ENCODE peak calls at places on chromosomes 2 and 18, in four cellular contexts. N is uterus, X is GM23248, T is neuronal stem cell. S is an unnamed sample.

GRCh38 chr2:205689837-205690236 is 7.5 kb downstream of the NRP2 start:
- DNase-seq in N (no peak), T (no peak), X (no peak), S (no peak)

GRCh38 chr2:241850544-241851324 is 8.0 kb downstream of the PDCD1 start:
- DNase-seq in X (no peak), T (no peak), N (peak; percentile 7), S (peak; percentile 65)

GRCh38 chr2:207531024-207531411 is 1.3 kb downstream of the CREB1 start:
- DNase-seq in X (peak; percentile 44), N (no peak), T (no peak), S (no peak)

GRCh38 chr2:190507135-190507534 is 27.4 kb downstream of the NEMP2 start:
- DNase-seq in N (no peak), X (no peak), T (no peak), S (no peak)

GRCh38 chr2:160940699-160941098 is 219.5 kb upstream of the TANK start:
- DNase-seq in T (no peak), X (peak; percentile 36), N (no peak), S (no peak)

GRCh38 chr2:208573559-208573958 is 167.0 kb downstream of the PTH2R start:
- DNase-seq in X (no peak), N (no peak), T (no peak), S (no peak)

GRCh38 chr2:171541202-171541884 is 19.1 kb downstream of the CYBRD1 start:
- DNase-seq in X (peak; percentile 25), N (no peak), T (no peak), S (no peak)

GRCh38 chr2:47193607-47194006 is 38.5 kb upstream of the STPG4 start:
- DNase-seq in N (no peak), X (no peak), T (no peak), S (no peak)

GRCh38 chr18:7155092-7155491 is 37.5 kb upstream of the LAMA1 start:
- DNase-seq in T (no peak), X (no peak), N (no peak), S (no peak)

GRCh38 chr2:202098336-202098735 is 25.3 kb downstream of the KIAA2012 start:
- DNase-seq in N (no peak), X (no peak), T (no peak), S (no peak)

GRCh38 chr2:3656762-3657691 is 973 bp upstream of the ALLC start:
- DNase-seq in N (no peak), X (no peak), T (no peak), S (no peak)

GRCh38 chr2:184890311-184890710 is 292.0 kb downstream of the ZNF804A start:
- DNase-seq in X (no peak), N (no peak), T (no peak), S (no peak)

GRCh38 chr18:8229786-8230185 is 379.5 kb upstream of the RAB12 start:
- DNase-seq in T (no peak), X (no peak), N (no peak), S (no peak)

GRCh38 chr18:21484851-21485636 is 115.5 kb downstream of the ESCO1 start:
- DNase-seq in T (no peak), N (no peak), X (peak; percentile 41), S (no peak)

DNA sequence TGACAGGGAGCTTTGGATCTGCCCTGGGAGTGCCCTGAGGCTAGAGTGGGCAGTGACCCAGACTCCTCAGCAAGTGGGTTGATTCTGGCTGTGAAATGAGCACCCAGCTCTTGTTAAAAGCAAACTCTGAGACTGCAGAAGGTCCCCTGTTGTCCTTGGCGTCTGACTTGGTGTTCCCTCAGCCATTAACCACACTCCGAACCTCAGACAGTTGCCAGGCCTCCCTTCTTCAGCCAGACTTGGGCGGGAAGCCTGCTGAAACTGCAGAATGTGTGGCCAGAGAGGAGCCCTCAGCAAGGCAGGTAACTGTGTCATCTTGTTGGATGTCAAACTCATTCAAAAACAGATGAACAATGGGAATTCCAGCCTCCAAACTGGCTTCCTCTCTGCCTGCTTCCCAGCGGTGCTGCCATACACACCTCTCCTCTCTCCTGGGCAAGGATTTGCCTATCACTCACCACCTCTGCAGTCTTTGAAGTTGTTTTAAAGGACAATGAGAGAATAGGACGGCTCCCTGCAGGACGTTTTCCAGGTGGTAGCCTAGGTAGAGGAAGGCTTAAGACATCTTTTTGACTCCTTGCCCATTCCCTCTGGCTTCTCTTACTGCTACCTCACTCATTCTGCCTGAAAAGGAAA is 38.9 kb upstream of the B3GNT2 start:
- DNase-seq in T (no peak), X (no peak), N (no peak), S (no peak)
- H3K27ac ChIP-seq in T (no peak overlapping the region), X (no peak overlapping the region), N (no peak overlapping the region), S (no peak overlapping the region)

GRCh38 chr2:20333738-20334137 is 16.9 kb downstream of the PUM2 start:
- DNase-seq in N (no peak), X (no peak), T (no peak), S (no peak)
- H3K9me3 ChIP-seq in N (peaks cover 5% of the 10 kb centered on the region), X (no peaks in the 10 kb centered on the region), T (peaks cover 33% of the 10 kb centered on the region), S (no peaks in the 10 kb centered on the region)

GRCh38 chr2:71336384-71336783 is 4.8 kb downstream of the ZNF638 start:
- DNase-seq in N (no peak), T (no peak), X (no peak), S (no peak)
- H3K4me1 ChIP-seq in N (peaks cover 2% of the 10 kb centered on the region), T (peaks cover 6% of the 10 kb centered on the region), X (peaks cover 26% of the 10 kb centered on the region), S (no peaks in the 10 kb centered on the region)

GRCh38 chr18:55252946-55253345 is 293.7 kb upstream of the CCDC68 start:
- DNase-seq in X (no peak), T (no peak), N (no peak), S (no peak)

GRCh38 chr18:55253814-55254213 is 294.6 kb upstream of the CCDC68 start:
- DNase-seq in T (no peak), N (no peak), X (no peak), S (no peak)

GRCh38 chr18:55250729-55251128 is 291.5 kb upstream of the CCDC68 start:
- DNase-seq in N (no peak), T (no peak), X (peak; percentile 85), S (no peak)

GRCh38 chr18:55251186-55251995 is 292.1 kb upstream of the CCDC68 start:
- DNase-seq in T (no peak), X (peak; percentile 77), N (no peak), S (no peak)

DNA sequence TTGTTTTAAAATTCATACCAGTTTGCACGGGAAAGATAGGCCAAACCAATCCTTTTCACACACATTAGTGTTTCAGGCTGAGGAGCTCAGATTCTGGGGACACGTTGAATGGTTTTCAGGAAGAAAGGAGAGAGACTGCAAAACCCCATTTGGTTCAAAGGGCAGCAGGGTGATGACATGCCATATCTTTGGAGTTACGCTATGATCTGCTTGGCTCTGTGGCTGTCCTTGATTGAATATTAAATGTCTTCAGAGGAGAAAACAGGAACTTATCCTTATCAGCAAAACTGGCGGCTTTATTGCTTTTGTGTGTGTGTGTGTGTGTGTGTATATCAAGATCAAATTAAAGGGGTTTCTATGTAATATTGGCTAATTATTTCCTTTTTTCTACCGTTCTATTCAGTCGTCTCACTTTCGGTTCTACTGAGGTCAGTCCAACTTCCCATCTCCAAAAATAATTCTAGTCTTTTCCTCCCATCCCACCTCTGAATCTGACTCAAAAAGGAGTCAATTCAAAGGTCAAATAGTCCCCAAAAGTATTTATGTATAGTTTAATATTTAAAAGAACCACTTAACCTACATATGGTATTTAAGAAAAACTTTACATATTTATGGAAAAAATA is 292.9 kb upstream of the CCDC68 start:
- DNase-seq in X (peak; percentile 37), T (no peak), N (no peak), S (no peak)
- H3K27ac ChIP-seq in X (peak overlapping the region; percentile 67), T (no peak overlapping the region), N (peak overlapping the region; percentile 89), S (peak overlapping the region; percentile 6)

GRCh38 chr18:14174706-14175085 is 42.5 kb upstream of the ZNF519 start:
- DNase-seq in X (no peak), N (no peak), T (no peak), S (no peak)
- H3K9me3 ChIP-seq in X (no peaks in the 10 kb centered on the region), N (no peaks in the 10 kb centered on the region), T (no peaks in the 10 kb centered on the region), S (no peaks in the 10 kb centered on the region)

GRCh38 chr2:72750466-72750865 is 75.4 kb downstream of the EXOC6B start:
- DNase-seq in X (no peak), T (no peak), N (no peak), S (no peak)

GRCh38 chr2:72755647-72756423 is 70.0 kb downstream of the EXOC6B start:
- DNase-seq in N (peak; percentile 50), T (no peak), X (peak; percentile 70), S (no peak)

GRCh38 chr2:72757177-72757775 is 68.6 kb downstream of the EXOC6B start:
- DNase-seq in N (no peak), X (no peak), T (no peak), S (no peak)

GRCh38 chr2:72750977-72751639 is 74.7 kb downstream of the EXOC6B start:
- DNase-seq in X (no peak), N (no peak), T (no peak), S (no peak)

GRCh38 chr2:72754628-72755320 is 71.1 kb downstream of the EXOC6B start:
- DNase-seq in N (no peak), T (no peak), X (no peak), S (no peak)
- H3K4me1 ChIP-seq in N (no peaks in the 10 kb centered on the region), T (peaks cover 9% of the 10 kb centered on the region), X (peaks cover 13% of the 10 kb centered on the region), S (no peaks in the 10 kb centered on the region)

GRCh38 chr2:73901143-73901542 is 8.3 kb downstream of the ACTG2 start:
- DNase-seq in X (no peak), N (no peak), T (no peak), S (no peak)

GRCh38 chr2:73903313-73903712 is 10.5 kb downstream of the ACTG2 start:
- DNase-seq in N (no peak), X (no peak), T (no peak), S (no peak)

GRCh38 chr2:73904952-73905351 is 12.1 kb downstream of the ACTG2 start:
- DNase-seq in T (no peak), X (no peak), N (no peak), S (no peak)

GRCh38 chr2:73899801-73900336 is 7.1 kb downstream of the ACTG2 start:
- DNase-seq in X (no peak), N (no peak), T (no peak), S (no peak)

GRCh38 chr2:73902284-73902683 is 9.5 kb downstream of the ACTG2 start:
- DNase-seq in T (no peak), X (no peak), N (no peak), S (no peak)
- H3K27ac ChIP-seq in T (no peak overlapping the region), X (no peak overlapping the region), N (peak overlapping the region; percentile 52), S (peak overlapping the region; percentile 56)

DNA sequence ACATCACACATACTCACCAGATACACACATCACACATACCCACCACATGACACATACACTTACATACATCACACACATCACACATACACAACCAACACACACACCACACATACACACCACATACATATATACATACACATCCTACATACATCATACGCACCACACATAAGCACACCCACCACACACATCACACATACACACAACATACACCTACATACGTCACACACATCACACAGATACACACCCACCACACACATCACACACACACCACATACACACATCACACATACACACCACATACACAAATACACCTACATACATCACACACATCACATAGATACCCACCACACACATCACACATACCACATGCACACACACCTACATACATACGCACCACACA is 158.4 kb downstream of the NDUFA10 start:
- DNase-seq in N (no peak), T (no peak), X (no peak), S (no peak)
- H3K9me3 ChIP-seq in N (no peaks in the 10 kb centered on the region), T (no peaks in the 10 kb centered on the region), X (no peaks in the 10 kb centered on the region), S (no peaks in the 10 kb centered on the region)

S was measured in aorta.